ENCODE peak calls at places on chromosomes 13 and 19, in four cellular contexts. E is SW480, U is heart left ventricle, X is AG10803. N is an unnamed sample.
A peak's percentile ranks its signal among the peaks of the same experiment; 100 is the strongest.

GRCh38 chr13:98672947-98673545 is 79.4 kb downstream of the SLC15A1 start:
- DNase-seq in E (peak; percentile 93), U (peak; percentile 71), X (peak; percentile 77), N (no peak)

GRCh38 chr19:38142176-38143035 is 81.6 kb downstream of the DPF1 start:
- DNase-seq in E (peak; percentile 63), U (peak; percentile 63), X (peak; percentile 41), N (no peak)

GRCh38 chr19:52665047-52665446 is 26.9 kb upstream of the ZNF83 start:
- DNase-seq in E (no peak), U (no peak), X (no peak), N (no peak)

GRCh38 chr19:55464039-55464668 is 397 bp downstream of the C19orf85 start:
- DNase-seq in E (no peak), U (no peak), X (no peak), N (no peak)

GRCh38 chr13:40438022-40438692 is 228.3 kb downstream of the FOXO1 start:
- DNase-seq in E (no peak), U (no peak), X (no peak), N (no peak)

GRCh38 chr19:40578442-40578908 is 1.8 kb downstream of the SHKBP1 start:
- DNase-seq in E (peak; percentile 58), U (no peak), X (no peak), N (no peak)

GRCh38 chr13:41944229-41944628 is 16.7 kb downstream of the VWA8 start:
- DNase-seq in E (no peak), U (no peak), X (peak; percentile 9), N (no peak)

GRCh38 chr13:63842102-63842501 is 2426.5 kb upstream of the PCDH20 start:
- DNase-seq in E (no peak), U (no peak), X (no peak), N (peak; percentile 80)

GRCh38 chr19:3536429-3537100 is 2.4 kb upstream of the TEKTIP1 start:
- DNase-seq in E (no peak), U (no peak), X (no peak), N (no peak)